ENCODE peak calls at places on chromosomes 6 and 20, in five cellular contexts. A is GM12891, B is HepG2, H is GM12878, M is K562. X is an unnamed sample.

GRCh38 chr20:26208296-26209091 is 511.8 kb upstream of the ZNF337 start:
- DNase-seq in B (no peak), M (no peak), H (no peak), A (no peak), X (peak)

GRCh38 chr6:152220785-152221184 is 413.3 kb downstream of the ESR1 start:
- DNase-seq in B (no peak), H (no peak), M (no peak), A (no peak), X (no peak)

GRCh38 chr20:11047559-11047958 is 373.8 kb upstream of the JAG1 start:
- DNase-seq in M (no peak), B (no peak), A (no peak), H (no peak), X (no peak)

GRCh38 chr20:31824554-31825313 is 5.6 kb downstream of the MYLK2 start:
- DNase-seq in H (no peak), A (no peak), M (no peak), B (no peak), X (no peak)

GRCh38 chr6:37141291-37142046 is 28.5 kb upstream of the PIM1 start:
- DNase-seq in H (no peak), A (no peak), B (no peak), M (no peak), X (no peak)

GRCh38 chr6:32637219-32637880 is at the start of gene HLA-DQA1:
- DNase-seq in B (no peak), M (no peak), A (no peak), H (peak), X (peak)

GRCh38 chr6:49849121-49849907 is 17.0 kb downstream of the CRISP1 start:
- DNase-seq in M (peak), H (no peak), A (no peak), B (peak), X (no peak)

GRCh38 chr20:49899551-49900383 is 15.6 kb downstream of the SPATA2 start:
- DNase-seq in A (no peak), H (no peak), B (no peak), M (no peak), X (no peak)

GRCh38 chr20:56430471-56430870 is 18.4 kb downstream of the CASS4 start:
- DNase-seq in M (no peak), B (no peak), A (no peak), H (no peak), X (no peak)

GRCh38 chr20:43194187-43194586 is 4.5 kb upstream of the PTPRT start:
- DNase-seq in A (no peak), H (no peak), M (no peak), B (no peak), X (no peak)

GRCh38 chr6:84332139-84333034 is 104.9 kb upstream of the CEP162 start:
- DNase-seq in A (peak), B (no peak), H (peak), M (no peak), X (no peak)

GRCh38 chr6:28597924-28598323 is 72.2 kb downstream of the GPX5 start:
- DNase-seq in A (no peak), M (no peak), H (no peak), B (peak), X (no peak)

GRCh38 chr6:109424946-109425345 is 15.5 kb downstream of the PPIL6 start:
- DNase-seq in H (no peak), M (no peak), B (no peak), A (no peak), X (no peak)

GRCh38 chr6:113856571-113857564 is at the start of gene MARCKS:
- DNase-seq in B (peak), A (no peak), H (no peak), M (peak), X (peak)

GRCh38 chr6:150191809-150192208 is 49.0 kb downstream of the PPP1R14C start:
- DNase-seq in B (no peak), H (no peak), A (no peak), M (no peak), X (no peak)

GRCh38 chr6:150196942-150197745 is 54.3 kb downstream of the PPP1R14C start:
- DNase-seq in B (no peak), H (no peak), A (no peak), M (no peak), X (no peak)

GRCh38 chr6:150195996-150196417 is 53.2 kb downstream of the PPP1R14C start:
- DNase-seq in H (no peak), A (no peak), M (no peak), B (no peak), X (no peak)

GRCh38 chr6:150198532-150198931 is 55.7 kb downstream of the PPP1R14C start:
- DNase-seq in A (no peak), B (no peak), M (no peak), H (no peak), X (no peak)

GRCh38 chr6:150194200-150194599 is 51.4 kb downstream of the PPP1R14C start:
- DNase-seq in M (no peak), A (no peak), B (no peak), H (no peak), X (no peak)
- TF ChIP-seq POLR2A in M (no peak), A (no peak), B (no peak), H (no peak), X (no peak)

DNA sequence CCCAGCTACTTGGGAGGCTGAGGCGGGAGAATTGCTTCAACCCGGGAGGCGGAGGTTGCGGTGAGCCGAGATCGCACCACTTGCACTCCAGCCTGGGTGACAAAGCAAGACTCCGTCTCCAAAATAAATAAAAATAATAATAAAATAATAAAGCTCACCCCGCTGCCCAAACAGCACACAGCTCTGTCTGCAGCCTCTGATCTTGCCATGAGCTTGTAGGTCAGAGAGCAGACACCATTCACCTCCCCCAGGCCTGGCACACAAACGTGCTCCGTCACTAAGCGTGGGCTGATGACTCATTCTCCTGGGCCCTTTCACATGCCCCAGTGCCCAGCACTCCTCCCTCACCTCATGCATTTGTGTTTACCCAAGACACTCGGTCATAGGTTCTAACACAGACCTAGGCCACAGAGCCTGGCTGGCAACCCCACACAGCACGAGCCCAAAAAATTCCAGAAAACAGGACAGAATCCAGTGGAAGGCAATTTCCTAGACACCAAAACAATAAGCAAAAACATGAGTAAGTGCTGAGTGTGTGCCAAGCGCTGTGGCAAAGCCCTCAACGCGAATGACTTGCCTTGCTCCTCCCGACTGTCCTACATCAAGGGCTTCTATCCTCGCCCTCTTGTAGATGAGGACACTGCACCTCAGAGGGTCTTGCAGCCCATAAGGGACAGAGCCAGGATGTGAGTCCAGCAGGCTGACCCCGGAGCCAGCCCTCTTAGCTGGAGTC is 18.0 kb downstream of the ATP9A start:
- DNase-seq in M (no peak), B (peak), A (no peak), H (no peak), X (no peak)
- TF ChIP-seq TAF1 in M (no peak), B (no peak), A (no peak), H (no peak), X (no peak)

DNA sequence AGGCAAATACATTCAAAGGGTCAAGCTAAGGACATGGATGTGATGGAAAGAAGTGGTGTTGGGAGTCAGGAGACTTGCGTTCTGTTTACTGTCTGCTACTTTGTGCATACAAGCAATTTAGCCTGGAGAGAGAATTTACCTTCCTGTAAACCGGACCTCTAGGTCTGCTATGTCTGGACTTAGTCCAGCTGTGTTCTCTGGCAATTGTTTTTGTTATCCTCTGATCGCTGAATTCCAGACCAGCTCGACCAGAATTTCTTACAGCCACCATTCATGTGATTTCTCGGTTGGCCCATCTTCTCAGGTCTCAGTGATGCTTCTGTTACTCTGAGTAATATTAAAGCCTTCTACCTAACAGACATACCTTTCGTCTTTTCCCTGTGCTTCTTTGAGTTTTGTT is 75.2 kb downstream of the LRRC1 start:
- DNase-seq in M (no peak), A (no peak), B (no peak), H (no peak), X (no peak)
- TF ChIP-seq POLR2A in M (no peak), A (no peak), B (no peak), H (no peak), X (no peak)

DNA sequence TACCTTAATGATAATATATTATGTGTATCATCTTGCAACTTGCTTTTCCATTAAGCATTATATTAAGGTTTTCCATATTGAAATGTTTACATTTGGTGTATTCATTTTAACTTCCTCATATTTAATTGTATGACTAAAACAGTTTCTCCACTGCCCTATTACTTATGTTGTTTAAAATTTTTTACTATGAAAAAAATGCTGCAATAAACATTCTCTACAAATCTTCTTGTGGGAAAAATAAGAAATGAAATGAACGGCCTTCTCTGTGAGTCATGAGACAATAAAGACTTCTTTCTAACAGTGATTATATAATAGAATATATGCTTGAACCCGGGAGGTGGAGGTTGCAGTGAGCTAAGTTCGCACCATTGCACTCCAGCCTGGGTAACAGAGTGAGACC is 25.5 kb downstream of the FASTKD5 start:
- DNase-seq in H (no peak), B (no peak), A (no peak), M (no peak), X (no peak)
- TF ChIP-seq TAF1 in H (no peak), B (no peak), A (no peak), M (no peak), X (no peak)

GRCh38 chr20:34825530-34826362 is at the start of gene NCOA6:
- DNase-seq in M (peak), B (peak), A (peak), H (no peak), X (peak)
- TF ChIP-seq POLR2A in M (peak), B (peak), A (no peak), H (peak), X (no peak)

GRCh38 chr20:23119456-23120216 is 33.5 kb upstream of the CD93 start:
- DNase-seq in B (no peak), H (no peak), M (no peak), A (no peak), X (no peak)

GRCh38 chr20:23117738-23118137 is 31.6 kb upstream of the CD93 start:
- DNase-seq in M (no peak), H (no peak), B (no peak), A (no peak), X (no peak)

GRCh38 chr20:23118766-23119165 is 32.6 kb upstream of the CD93 start:
- DNase-seq in M (no peak), H (no peak), B (no peak), A (no peak), X (no peak)

GRCh38 chr20:23116301-23117089 is 30.4 kb upstream of the CD93 start:
- DNase-seq in A (no peak), M (no peak), H (no peak), B (peak), X (no peak)

DNA sequence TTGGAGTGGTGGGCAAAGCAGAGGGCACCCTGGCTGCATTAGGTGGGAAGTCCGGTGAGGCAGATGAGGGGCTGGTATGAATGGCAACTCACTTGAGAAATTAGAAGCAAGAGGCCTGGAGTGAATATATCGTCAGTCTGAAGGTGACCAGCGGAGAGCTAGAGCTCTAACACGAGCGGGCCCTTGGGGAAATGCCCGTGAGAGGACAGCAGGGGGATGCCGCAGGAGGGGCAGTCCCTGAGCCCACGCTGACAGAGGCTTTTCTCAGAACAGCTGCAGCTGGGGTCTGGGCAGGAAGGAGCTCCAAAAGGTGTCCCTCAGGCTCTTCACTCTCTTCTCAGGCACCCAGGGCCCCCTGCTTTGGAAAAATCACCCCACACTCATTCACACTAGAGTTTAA is 32.0 kb upstream of the CD93 start:
- DNase-seq in B (no peak), A (no peak), M (no peak), H (no peak), X (peak)
- TF ChIP-seq TAF1 in B (no peak), A (no peak), M (no peak), H (no peak), X (no peak)

DNA sequence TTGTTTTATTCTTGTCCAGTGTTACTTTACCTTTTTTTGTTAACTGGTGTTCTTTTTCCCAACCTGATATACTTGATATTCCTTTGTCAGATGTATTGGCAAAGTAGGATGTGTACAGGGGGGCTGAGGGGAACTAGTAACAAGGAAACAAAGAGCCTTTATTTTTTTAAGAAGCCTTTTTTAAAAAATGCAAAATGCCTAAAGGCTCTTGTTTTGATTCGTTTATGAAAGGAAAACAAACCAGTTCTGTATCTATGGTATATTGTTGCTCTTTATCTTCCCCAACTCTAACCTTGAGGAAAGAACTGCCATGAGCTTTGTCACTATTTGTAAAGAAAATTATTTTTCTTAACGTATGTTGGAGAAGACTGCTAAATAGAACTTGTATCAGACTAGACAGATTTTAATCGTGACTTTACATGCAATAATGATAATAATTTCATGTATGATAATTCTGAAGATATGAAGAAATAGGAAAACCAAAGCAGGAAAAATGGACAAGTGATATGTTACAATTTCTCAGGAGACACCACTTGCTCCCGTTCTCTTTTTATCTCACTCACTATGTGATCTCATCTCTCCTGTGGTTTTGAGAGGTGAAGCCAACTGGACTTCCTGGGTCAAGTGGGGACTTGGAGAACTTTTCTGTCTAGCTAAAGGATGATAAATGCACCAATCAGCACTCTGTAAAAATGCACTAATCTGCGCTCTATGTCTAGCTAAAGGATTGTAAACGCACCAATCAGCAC is 22.7 kb downstream of the COL19A1 start:
- DNase-seq in M (no peak), H (no peak), B (no peak), A (no peak), X (no peak)
- TF ChIP-seq POLR2A in M (no peak), H (no peak), B (no peak), A (no peak), X (no peak)

X was measured in GM12892.